ENCODE peak calls at places on chromosomes 3 and 15, in nine cellular contexts. X is A549, H is hepatocyte, G is aorta, S is cardiac muscle cell, P is Peyer's patch, Z is lower lobe of right lung, V is body of pancreas, M is HFF-Myc. I is an unnamed sample.
A peak's percentile ranks its signal among the peaks of the same experiment; 100 is the strongest.

GRCh38 chr3:111073186-111073585 is 1.6 kb downstream of the NECTIN3 start:
- DNase-seq in X (no peak), H (peak; percentile 19), G (no peak), S (peak; percentile 21), P (no peak), Z (no peak), V (no peak), M (no peak), I (no peak)

GRCh38 chr3:150743508-150743907 is 19.5 kb downstream of the SIAH2 start:
- DNase-seq in X (peak; percentile 28), H (no peak), G (no peak), S (peak; percentile 20), P (no peak), Z (no peak), V (no peak), M (no peak), I (peak; percentile 31)

GRCh38 chr3:126941721-126942270 is 41.1 kb upstream of the PLXNA1 start:
- DNase-seq in X (no peak), H (no peak), G (peak; percentile 15), S (no peak), P (no peak), Z (no peak), V (no peak), M (no peak), I (no peak)

GRCh38 chr3:191070762-191071365 is 128.2 kb upstream of the OSTN start:
- DNase-seq in X (no peak), H (no peak), G (no peak), S (peak; percentile 66), P (no peak), Z (no peak), V (no peak), M (no peak), I (no peak)

GRCh38 chr3:14869877-14870563 is 51.3 kb downstream of the FGD5 start:
- DNase-seq in X (no peak), H (no peak), G (peak; percentile 39), S (no peak), P (no peak), Z (no peak), V (no peak), M (no peak), I (no peak)

GRCh38 chr3:62835594-62836236 is 39.5 kb downstream of the CADPS start:
- DNase-seq in X (no peak), H (no peak), G (no peak), S (no peak), P (no peak), Z (no peak), V (no peak), M (no peak), I (no peak)

GRCh38 chr3:96466441-96466840 is 348.0 kb upstream of the EPHA6 start:
- DNase-seq in X (no peak), H (no peak), G (no peak), S (no peak), P (no peak), Z (no peak), V (no peak), M (no peak), I (no peak)

GRCh38 chr15:70643783-70644125 is 119.6 kb downstream of the UACA start:
- DNase-seq in X (peak; percentile 59), H (no peak), G (no peak), S (peak; percentile 27), P (no peak), Z (no peak), V (no peak), M (no peak), I (peak; percentile 47)

GRCh38 chr3:119635719-119636118 is 24.7 kb downstream of the POPDC2 start:
- DNase-seq in X (no peak), H (no peak), G (no peak), S (no peak), P (no peak), Z (no peak), V (no peak), M (no peak), I (no peak)

GRCh38 chr15:89845305-89845893 is 30.7 kb upstream of the ANPEP start:
- DNase-seq in X (peak; percentile 80), H (peak; percentile 76), G (no peak), S (peak; percentile 89), P (no peak), Z (no peak), V (no peak), M (peak; percentile 78), I (peak; percentile 86)

GRCh38 chr15:70892912-70893560 is 410 bp downstream of the LRRC49 start:
- DNase-seq in X (peak; percentile 72), H (peak; percentile 63), G (peak; percentile 69), S (peak; percentile 77), P (no peak), Z (no peak), V (no peak), M (peak; percentile 41), I (no peak)

GRCh38 chr3:35641920-35642532 is 2.7 kb downstream of the ARPP21 start:
- DNase-seq in X (no peak), H (no peak), G (no peak), S (no peak), P (no peak), Z (no peak), V (no peak), M (no peak), I (no peak)

GRCh38 chr15:32838820-32839219 is 121.0 kb downstream of the GREM1 start:
- DNase-seq in X (peak; percentile 81), H (peak; percentile 24), G (no peak), S (peak; percentile 48), P (no peak), Z (no peak), V (peak; percentile 70), M (no peak), I (peak; percentile 91)

GRCh38 chr3:47003461-47004368 is 24.2 kb downstream of the NBEAL2 start:
- DNase-seq in X (no peak), H (no peak), G (peak; percentile 65), S (no peak), P (no peak), Z (no peak), V (no peak), M (no peak), I (no peak)

GRCh38 chr3:64977308-64978100 is 289.7 kb upstream of the ADAMTS9 start:
- DNase-seq in X (no peak), H (peak; percentile 13), G (no peak), S (peak; percentile 44), P (no peak), Z (no peak), V (no peak), M (no peak), I (peak; percentile 29)

GRCh38 chr15:98804057-98804380 is 155.7 kb downstream of the IGF1R start:
- DNase-seq in X (peak; percentile 37), H (no peak), G (no peak), S (no peak), P (no peak), Z (no peak), V (no peak), M (no peak), I (no peak)

GRCh38 chr3:146626384-146627122 is 21.4 kb upstream of the PLSCR5 start:
- DNase-seq in X (no peak), H (peak; percentile 9), G (no peak), S (no peak), P (no peak), Z (no peak), V (no peak), M (no peak), I (no peak)

GRCh38 chr3:146625117-146625775 is 20.1 kb upstream of the PLSCR5 start:
- DNase-seq in X (peak; percentile 2), H (no peak), G (no peak), S (peak; percentile 14), P (no peak), Z (no peak), V (no peak), M (no peak), I (no peak)
- H3K4me3 ChIP-seq in X (peak overlapping the region; percentile 18), H (no peak overlapping the region), G (no peak overlapping the region), S (no peak overlapping the region), P (peak overlapping the region; percentile 31), Z (peak overlapping the region; percentile 41), V (no peak overlapping the region), M (no peak overlapping the region), I (peak overlapping the region; percentile 5)

GRCh38 chr3:100073555-100074307 is 40.6 kb downstream of the FILIP1L start:
- DNase-seq in X (no peak), H (peak; percentile 72), G (no peak), S (peak; percentile 64), P (peak; percentile 43), Z (no peak), V (no peak), M (no peak), I (peak; percentile 76)
- H3K4me3 ChIP-seq in X (no peak overlapping the region), H (no peak overlapping the region), G (no peak overlapping the region), S (no peak overlapping the region), P (no peak overlapping the region), Z (no peak overlapping the region), V (no peak overlapping the region), M (no peak overlapping the region), I (peak overlapping the region; percentile 10)

DNA sequence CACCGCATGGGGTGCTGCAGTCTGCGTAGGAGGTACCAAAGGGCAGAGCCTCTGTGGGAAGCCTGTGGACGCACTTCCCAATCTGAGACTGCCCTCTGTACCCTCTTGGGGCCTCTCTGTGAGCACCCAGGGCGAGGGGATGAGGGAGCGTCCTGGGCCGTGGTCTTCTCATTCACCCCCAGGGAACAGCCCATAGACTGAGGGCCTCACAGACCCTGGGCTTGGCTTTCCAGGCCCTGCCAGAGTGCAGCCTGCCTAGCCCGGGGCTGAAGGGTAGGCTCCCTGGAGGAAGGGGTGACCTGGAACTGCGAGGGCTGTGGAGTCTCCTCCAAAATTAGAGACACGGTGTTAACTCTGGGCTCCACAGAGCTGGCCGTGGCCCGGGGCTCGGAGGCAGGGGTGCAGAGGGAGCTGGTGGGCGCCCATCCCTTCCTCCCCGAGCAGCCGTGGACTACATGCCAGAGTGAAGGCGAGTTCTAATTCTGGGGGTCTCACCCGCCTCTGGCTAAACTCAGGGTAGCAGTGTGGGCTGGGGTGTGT is 468 bp upstream of the SPTBN5 start:
- DNase-seq in X (no peak), H (no peak), G (no peak), S (no peak), P (no peak), Z (no peak), V (no peak), M (no peak), I (no peak)
- H3K4me3 ChIP-seq in X (no peak overlapping the region), H (no peak overlapping the region), G (no peak overlapping the region), S (no peak overlapping the region), P (no peak overlapping the region), Z (peak overlapping the region; percentile 6), V (no peak overlapping the region), M (no peak overlapping the region), I (no peak overlapping the region)

GRCh38 chr3:125366132-125366531 is 9.0 kb downstream of the ZNF148 start:
- DNase-seq in X (no peak), H (no peak), G (no peak), S (no peak), P (no peak), Z (no peak), V (no peak), M (no peak), I (no peak)

DNA sequence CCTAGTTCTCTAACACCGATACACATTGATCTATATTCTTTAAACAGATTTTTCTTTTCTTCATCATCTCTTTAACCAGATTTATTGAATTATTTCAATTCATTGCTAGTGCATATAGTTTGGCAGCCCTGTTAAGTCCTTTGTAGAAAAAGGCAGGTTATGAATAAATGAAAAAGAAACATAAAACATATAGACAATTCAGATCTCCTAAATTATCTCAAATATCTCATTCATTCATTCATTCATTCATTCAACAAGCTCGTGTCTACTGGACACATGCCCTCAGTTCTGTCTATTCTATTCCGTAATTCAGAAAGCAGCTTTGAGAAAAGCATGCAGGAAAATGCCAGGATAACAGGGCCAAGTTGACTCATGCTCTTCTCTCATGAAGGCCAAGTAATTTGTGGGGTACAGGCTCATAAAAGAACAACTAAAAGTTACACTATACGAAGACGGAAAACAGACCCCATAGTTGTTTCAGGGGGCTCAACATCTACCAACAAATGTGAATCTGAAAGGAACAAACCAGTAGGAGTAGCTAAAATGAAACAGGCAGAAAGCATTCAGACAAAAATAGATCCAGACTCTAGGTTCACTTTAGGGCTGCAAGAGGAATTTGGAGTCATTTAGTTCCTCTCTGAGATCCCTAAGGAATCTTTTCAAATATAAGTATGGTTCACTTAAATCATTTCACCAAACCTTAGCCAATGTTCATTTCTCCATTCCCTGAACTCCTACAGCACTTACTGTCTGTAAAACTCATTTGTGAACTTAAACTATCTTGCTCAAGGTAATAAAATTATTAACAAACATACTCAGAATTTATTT is 7.5 kb downstream of the ZNF148 start:
- DNase-seq in X (no peak), H (no peak), G (no peak), S (peak; percentile 30), P (no peak), Z (no peak), V (no peak), M (no peak), I (no peak)
- H3K4me3 ChIP-seq in X (no peak overlapping the region), H (no peak overlapping the region), G (peak overlapping the region; percentile 69), S (no peak overlapping the region), P (no peak overlapping the region), Z (no peak overlapping the region), V (no peak overlapping the region), M (no peak overlapping the region), I (no peak overlapping the region)

I was measured in SJSA1.